ENCODE peak calls at places on chromosomes 7 and 10, in seven cellular contexts. F is transverse colon, E is Karpas-422, J is colonic mucosa, A is HCT116, N is H9, G is IMR-90. C is an unnamed sample.

GRCh38 chr7:3089493-3089892 is 45.8 kb upstream of the CARD11 start:
- DNase-seq in G (peak), F (no peak), A (no peak), N (peak), E (no peak), J (no peak), C (peak)

GRCh38 chr10:73837072-73837471 is 25.7 kb upstream of the NDST2 start:
- DNase-seq in A (no peak), G (peak), J (no peak), E (peak), F (no peak), N (no peak), C (no peak)

GRCh38 chr10:64036306-64036930 is 515.2 kb downstream of the REEP3 start:
- DNase-seq in G (no peak), A (no peak), F (no peak), E (no peak), J (no peak), N (no peak), C (no peak)

GRCh38 chr10:87619705-87620104 is 40.0 kb upstream of the PAPSS2 start:
- DNase-seq in N (no peak), G (peak), E (no peak), A (no peak), F (no peak), J (no peak), C (no peak)

GRCh38 chr10:104122273-104123107 is 519 bp downstream of the SFR1 start:
- DNase-seq in J (no peak), A (no peak), G (peak), N (no peak), E (peak), F (no peak), C (no peak)

GRCh38 chr10:32237644-32238345 is 109.2 kb downstream of the EPC1 start:
- DNase-seq in F (no peak), G (peak), E (no peak), A (no peak), J (no peak), N (no peak), C (no peak)

GRCh38 chr7:155011081-155011480 is 8.2 kb upstream of the PAXIP1 start:
- DNase-seq in N (no peak), E (no peak), A (no peak), G (no peak), F (no peak), J (no peak), C (no peak)

GRCh38 chr7:112517487-112517886 is 36.7 kb downstream of the LSMEM1 start:
- DNase-seq in F (no peak), G (no peak), A (no peak), J (no peak), N (no peak), E (no peak), C (no peak)

GRCh38 chr10:91103384-91104184 is 116.9 kb upstream of the PCGF5 start:
- DNase-seq in J (no peak), E (no peak), G (no peak), N (no peak), A (no peak), F (no peak), C (no peak)

GRCh38 chr10:88082806-88083596 is 219.6 kb downstream of the PTEN start:
- DNase-seq in G (no peak), F (no peak), E (peak), N (no peak), J (no peak), A (no peak), C (no peak)

GRCh38 chr7:90473819-90474218 is 4.4 kb downstream of the PTTG1IP2 start:
- DNase-seq in A (no peak), G (no peak), J (no peak), N (no peak), E (no peak), F (no peak), C (no peak)

GRCh38 chr7:66920769-66921395 is at the start of gene TMEM248:
- DNase-seq in G (peak), J (peak), N (peak), F (peak), A (peak), E (peak), C (no peak)

GRCh38 chr10:70540089-70540788 is 61.7 kb downstream of the PALD1 start:
- DNase-seq in A (no peak), F (no peak), G (no peak), E (peak), N (peak), J (no peak), C (peak)

GRCh38 chr10:102781089-102781920 is 37.6 kb downstream of the WBP1L start:
- DNase-seq in F (no peak), N (no peak), A (no peak), J (no peak), E (no peak), G (no peak), C (no peak)

GRCh38 chr10:5968037-5968680 is 9.2 kb downstream of the IL15RA start:
- DNase-seq in A (no peak), N (no peak), F (no peak), E (no peak), G (no peak), J (peak), C (no peak)

GRCh38 chr7:4239991-4240812 is 441.9 kb upstream of the FOXK1 start:
- DNase-seq in G (no peak), A (no peak), F (no peak), J (no peak), N (no peak), E (no peak), C (no peak)

GRCh38 chr10:133158756-133159610 is 1.0 kb upstream of the KNDC1 start:
- DNase-seq in E (no peak), J (no peak), N (peak), A (no peak), F (no peak), G (no peak), C (no peak)

GRCh38 chr10:113541554-113541902 is 11.3 kb upstream of the HABP2 start:
- DNase-seq in F (no peak), G (no peak), A (no peak), N (no peak), J (no peak), E (no peak), C (no peak)

GRCh38 chr10:103480521-103480920 is 1.5 kb upstream of the CALHM3 start:
- DNase-seq in N (no peak), A (no peak), G (peak), E (no peak), J (no peak), F (no peak), C (no peak)

GRCh38 chr10:6072215-6072941 is 10.2 kb upstream of the IL2RA start:
- DNase-seq in A (no peak), F (no peak), J (no peak), E (peak), N (no peak), G (no peak), C (no peak)

GRCh38 chr7:46079421-46079820 is 158.3 kb upstream of the IGFBP3 start:
- DNase-seq in N (no peak), E (no peak), A (no peak), F (no peak), J (no peak), G (no peak), C (no peak)

GRCh38 chr7:46080595-46081159 is 159.6 kb upstream of the IGFBP3 start:
- DNase-seq in N (no peak), A (no peak), F (no peak), G (peak), J (no peak), E (no peak), C (no peak)

GRCh38 chr7:46071601-46072000 is 150.5 kb upstream of the IGFBP3 start:
- DNase-seq in G (peak), E (no peak), A (no peak), N (no peak), F (no peak), J (no peak), C (no peak)

GRCh38 chr7:46072722-46073121 is 151.7 kb upstream of the IGFBP3 start:
- DNase-seq in G (no peak), N (no peak), E (no peak), F (no peak), J (no peak), A (no peak), C (no peak)

DNA sequence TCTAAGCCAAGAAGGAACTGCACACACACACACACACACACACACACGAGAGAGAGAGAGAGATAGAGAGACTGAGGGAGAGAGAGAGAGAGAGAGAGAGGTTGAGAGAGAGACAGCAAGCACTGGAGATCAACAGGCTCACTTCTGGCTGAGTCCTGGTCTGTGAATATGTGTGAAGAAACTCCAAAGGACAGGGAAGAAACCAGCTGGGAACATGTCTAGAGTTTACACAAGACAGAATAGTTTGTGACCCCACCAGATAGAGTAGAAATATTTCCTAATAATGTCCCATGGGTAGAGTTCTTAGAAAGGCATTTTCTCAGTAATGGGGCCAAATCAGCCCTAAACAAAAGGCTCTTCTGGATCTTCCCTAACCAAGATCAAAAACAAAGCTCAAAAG is 155.5 kb upstream of the IGFBP3 start:
- DNase-seq in J (no peak), A (no peak), F (no peak), G (no peak), E (no peak), N (no peak), C (no peak)
- H3K27ac ChIP-seq in J (no peak), A (no peak), F (no peak), G (no peak), E (no peak), N (no peak), C (no peak)

DNA sequence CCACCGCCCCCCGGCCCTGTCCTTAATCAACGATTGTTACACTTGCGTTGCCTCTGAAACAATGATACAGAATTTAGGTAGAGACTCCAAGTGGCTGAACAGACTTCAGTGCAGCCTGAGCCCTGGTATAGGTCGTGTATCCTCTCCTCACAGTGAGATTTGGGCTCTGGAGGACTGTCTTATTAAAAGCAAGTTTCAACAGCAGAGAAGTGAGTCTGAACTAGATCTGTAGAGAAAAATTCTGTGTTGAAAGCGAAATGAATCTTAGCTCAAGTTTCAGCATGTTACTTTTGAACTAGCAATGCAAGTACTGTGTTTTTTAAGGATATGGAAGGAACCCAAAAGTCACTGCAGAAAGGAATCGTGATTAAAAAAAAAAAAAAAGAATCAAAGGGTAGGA is 103.1 kb downstream of the HOXA1 start:
- DNase-seq in F (no peak), E (no peak), G (no peak), J (no peak), N (no peak), A (no peak), C (no peak)
- H3K27ac ChIP-seq in F (no peak), E (no peak), G (no peak), J (no peak), N (no peak), A (no peak), C (no peak)

GRCh38 chr7:146008293-146008692 is 108.3 kb upstream of the CNTNAP2 start:
- DNase-seq in G (no peak), N (no peak), F (no peak), E (no peak), A (no peak), J (no peak), C (no peak)
- H3K27ac ChIP-seq in G (no peak), N (no peak), F (no peak), E (no peak), A (no peak), J (no peak), C (no peak)

GRCh38 chr10:42640610-42641229 is 2.4 kb upstream of the ZNF33B start:
- DNase-seq in N (peak), E (no peak), A (peak), J (peak), G (no peak), F (peak), C (no peak)
- H3K27ac ChIP-seq in N (no peak), E (no peak), A (no peak), J (peak), G (no peak), F (peak), C (no peak)